ENCODE peak calls at places on chromosomes 11 and 22, in six cellular contexts. W, J, E, X, Y and N are unnamed samples.

GRCh38 chr11:95977534-95978174 is 53.7 kb upstream of the MTMR2 start:
- DNase-seq in W (no peak), Y (no peak), E (no peak), X (no peak), J (peak), N (no peak)

GRCh38 chr22:25067851-25068421 is 115.4 kb downstream of the KIAA1671 start:
- DNase-seq in W (no peak), J (no peak), X (peak), Y (no peak), E (no peak), N (no peak)

GRCh38 chr22:42368379-42369249 is 63.6 kb downstream of the NFAM1 start:
- DNase-seq in W (peak), J (no peak), E (no peak), Y (no peak), X (no peak), N (no peak)

GRCh38 chr11:27406498-27407354 is 43.7 kb upstream of the CCDC34 start:
- DNase-seq in W (no peak), X (no peak), Y (no peak), J (no peak), E (peak), N (no peak)

GRCh38 chr22:39725351-39726035 is 154.9 kb downstream of the CACNA1I start:
- DNase-seq in E (peak), X (no peak), J (no peak), W (peak), Y (no peak), N (no peak)

GRCh38 chr22:40107756-40108437 is 69.8 kb upstream of the TNRC6B start:
- DNase-seq in W (no peak), X (no peak), J (no peak), Y (no peak), E (no peak), N (no peak)

GRCh38 chr11:71499546-71499945 is 27.5 kb upstream of the KRTAP5-7 start:
- DNase-seq in Y (no peak), E (no peak), J (no peak), W (peak), X (no peak), N (no peak)

GRCh38 chr22:32880906-32881596 is 79.5 kb downstream of the TIMP3 start:
- DNase-seq in E (peak), X (peak), J (no peak), W (no peak), Y (no peak), N (no peak)

GRCh38 chr11:61688368-61689163 is 8.4 kb downstream of the DAGLA start:
- DNase-seq in Y (no peak), J (no peak), W (no peak), X (no peak), E (no peak), N (no peak)
- H2AFZ ChIP-seq in Y (no peak), J (no peak), W (no peak), X (no peak), E (no peak), N (no peak)

GRCh38 chr11:79336740-79337517 is 103.9 kb downstream of the TENM4 start:
- DNase-seq in W (no peak), X (no peak), Y (no peak), E (no peak), J (no peak), N (no peak)
- TF ChIP-seq YY1 in W (no peak), X (no peak), Y (no peak), E (no peak), J (no peak), N (no peak)

GRCh38 chr11:128604723-128605122 is 17.4 kb upstream of the ETS1 start:
- DNase-seq in E (no peak), J (no peak), W (no peak), X (no peak), Y (no peak), N (no peak)
- H2AFZ ChIP-seq in E (no peak), J (no peak), W (no peak), X (no peak), Y (no peak), N (no peak)

GRCh38 chr11:118215262-118215661 is 9.5 kb downstream of the JAML start:
- DNase-seq in J (no peak), X (no peak), E (no peak), Y (no peak), W (no peak), N (no peak)
- TF ChIP-seq YY1 in J (no peak), X (no peak), E (no peak), Y (no peak), W (no peak), N (no peak)

GRCh38 chr11:103552086-103552485 is 442.9 kb downstream of the DYNC2H1 start:
- DNase-seq in J (no peak), Y (no peak), E (no peak), X (no peak), W (no peak), N (no peak)
- H2AFZ ChIP-seq in J (no peak), Y (no peak), E (no peak), X (no peak), W (no peak), N (no peak)

GRCh38 chr11:35688023-35688422 is 25.4 kb downstream of the TRIM44 start:
- DNase-seq in W (no peak), E (no peak), J (no peak), X (no peak), Y (no peak), N (no peak)
- TF ChIP-seq YY1 in W (no peak), E (no peak), J (no peak), X (no peak), Y (no peak), N (no peak)

GRCh38 chr22:49091917-49092545 is 735.6 kb downstream of the BRD1 start:
- DNase-seq in E (no peak), J (no peak), Y (no peak), W (no peak), X (no peak), N (no peak)

GRCh38 chr22:49090061-49090852 is 737.4 kb downstream of the BRD1 start:
- DNase-seq in W (no peak), J (no peak), E (no peak), X (no peak), Y (no peak), N (no peak)

GRCh38 chr22:49092751-49093150 is 734.9 kb downstream of the BRD1 start:
- DNase-seq in J (no peak), Y (no peak), E (no peak), W (no peak), X (no peak), N (no peak)

GRCh38 chr22:49090853-49091135 is 736.9 kb downstream of the BRD1 start:
- DNase-seq in E (no peak), W (no peak), Y (no peak), J (no peak), X (no peak), N (no peak)

DNA sequence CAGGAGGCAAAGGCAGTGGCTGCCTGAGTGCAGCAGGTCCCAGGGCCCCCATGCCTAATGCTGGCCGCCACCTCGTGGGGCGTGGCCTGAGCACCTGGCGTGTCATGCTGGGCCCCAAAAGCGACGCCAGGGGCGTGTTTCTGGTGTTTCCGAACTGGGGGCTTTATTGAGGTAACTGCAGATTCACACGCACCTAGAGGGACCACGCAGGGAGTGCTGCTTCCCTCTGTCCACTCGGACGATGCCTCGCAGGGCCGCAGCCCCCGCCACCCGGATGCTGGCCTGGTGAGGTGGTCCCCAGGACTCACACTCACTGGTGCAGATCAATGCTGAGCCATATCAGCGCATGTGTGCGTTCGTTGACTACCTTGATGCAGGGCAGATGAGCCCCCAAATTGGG is 736.2 kb downstream of the BRD1 start:
- DNase-seq in W (no peak), E (no peak), J (no peak), X (no peak), Y (no peak), N (no peak)
- H2AFZ ChIP-seq in W (no peak), E (no peak), J (no peak), X (no peak), Y (no peak), N (no peak)

DNA sequence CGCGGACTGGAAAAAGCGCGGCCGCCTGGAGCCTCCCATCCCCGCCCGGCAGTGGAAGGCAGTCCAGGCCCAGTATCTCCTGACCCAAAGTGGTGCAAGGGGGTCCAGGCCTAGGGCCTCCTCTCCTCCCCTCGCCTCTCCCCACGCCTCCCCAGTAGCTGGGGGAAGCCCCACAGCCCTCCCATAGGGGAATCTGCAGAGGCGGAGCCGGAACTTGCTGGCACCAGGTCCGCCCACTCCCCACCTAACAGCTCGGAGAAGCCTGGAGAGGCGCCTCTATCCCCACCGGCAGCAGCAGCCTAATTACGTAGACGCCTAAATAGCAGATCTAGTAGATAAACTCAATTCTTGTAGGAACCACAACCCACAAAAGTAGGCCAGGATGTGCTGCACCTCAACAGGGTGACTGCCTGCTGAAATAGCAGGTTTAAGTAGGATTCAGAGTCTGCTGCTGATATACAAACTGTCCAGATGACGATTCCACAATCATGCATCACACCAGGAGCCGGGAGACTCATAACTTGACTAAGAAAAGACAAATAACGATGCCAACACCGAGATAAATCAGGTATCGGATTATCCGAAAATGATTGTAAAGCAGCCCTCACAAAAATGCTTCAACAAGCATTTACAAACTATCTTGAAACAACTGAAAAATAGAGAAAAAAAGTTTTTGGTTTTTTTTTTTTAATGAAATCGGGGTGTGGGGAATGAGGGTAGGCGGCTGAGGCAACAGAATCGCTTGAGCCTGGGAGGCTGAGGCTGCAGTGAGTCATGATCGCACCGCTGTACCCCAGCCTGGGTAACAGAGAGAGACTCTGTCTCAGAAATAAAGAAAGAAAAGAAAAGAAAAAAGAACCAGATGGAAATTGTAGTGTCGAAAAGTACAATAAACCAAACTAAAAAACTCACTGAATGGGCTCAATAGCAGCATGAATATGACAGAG is 11.4 kb upstream of the BRD1 start:
- DNase-seq in W (peak), J (no peak), X (no peak), E (no peak), Y (peak), N (no peak)
- TF ChIP-seq YY1 in W (no peak), J (no peak), X (no peak), E (no peak), Y (no peak), N (no peak)

GRCh38 chr11:132858203-132858602 is 674.1 kb downstream of the OPCML start:
- DNase-seq in X (no peak), Y (no peak), W (peak), E (no peak), J (no peak), N (no peak)

GRCh38 chr11:132866783-132867545 is 665.3 kb downstream of the OPCML start:
- DNase-seq in Y (no peak), W (no peak), E (no peak), X (no peak), J (no peak), N (no peak)

GRCh38 chr11:132864811-132865576 is 667.3 kb downstream of the OPCML start:
- DNase-seq in J (no peak), E (no peak), Y (no peak), W (peak), X (no peak), N (no peak)

GRCh38 chr11:132862137-132862536 is 670.2 kb downstream of the OPCML start:
- DNase-seq in W (no peak), Y (no peak), X (peak), J (no peak), E (no peak), N (no peak)

GRCh38 chr11:132862918-132863317 is 669.4 kb downstream of the OPCML start:
- DNase-seq in J (no peak), X (no peak), Y (no peak), E (no peak), W (no peak), N (no peak)
- H2AFZ ChIP-seq in J (no peak), X (no peak), Y (no peak), E (no peak), W (no peak), N (no peak)

DNA sequence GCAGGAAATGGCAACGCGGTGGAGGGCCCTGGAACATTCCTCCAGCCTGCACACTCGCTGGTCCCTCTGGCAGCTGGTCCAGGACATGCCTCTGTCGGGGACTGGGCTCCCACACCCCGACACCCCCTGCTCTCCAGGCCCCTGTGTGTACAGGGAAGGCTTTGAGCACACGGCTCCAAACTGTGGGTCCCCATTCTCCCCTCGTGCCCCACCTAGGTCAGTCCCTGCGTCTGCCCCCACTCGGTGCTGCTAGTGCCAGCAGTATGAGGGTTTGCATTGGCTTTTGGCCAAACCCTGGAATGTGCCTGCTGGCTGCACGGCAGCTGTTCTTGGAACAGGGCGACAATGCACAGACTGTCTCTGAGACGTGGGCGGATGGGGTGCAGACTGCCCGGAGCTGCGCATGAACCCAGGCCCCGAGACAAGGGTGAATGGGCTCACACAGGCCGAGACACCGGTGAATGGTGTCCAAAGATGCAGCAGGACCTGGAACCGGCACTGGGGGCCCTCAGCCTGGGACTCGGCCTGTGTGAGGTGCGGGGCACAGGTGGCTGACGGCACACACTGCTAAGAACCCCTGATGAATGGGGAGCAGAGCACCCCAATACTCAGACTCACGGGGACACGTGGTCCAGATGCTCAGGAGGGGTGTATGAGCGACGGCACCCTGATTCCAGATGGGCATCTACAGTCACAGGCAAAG is 7.5 kb upstream of the SYT8 start:
- DNase-seq in W (no peak), E (no peak), X (peak), Y (no peak), J (peak), N (no peak)
- TF ChIP-seq YY1 in W (no peak), E (no peak), X (no peak), Y (no peak), J (no peak), N (no peak)